ENCODE peak calls at places on chromosomes 12 and 14, in six cellular contexts. T, S, H, E, U and Z are unnamed samples.

GRCh38 chr14:103402700-103403099 is 17.5 kb downstream of the MARK3 start:
- DNase-seq in T (no peak), S (peak), H (no peak), E (peak), U (no peak), Z (peak)

GRCh38 chr12:8038659-8039114 is 6.2 kb downstream of the FOXJ2 start:
- DNase-seq in T (no peak), S (peak), H (peak), E (peak), U (peak), Z (no peak)

GRCh38 chr14:71725802-71726638 is 206.2 kb upstream of the RGS6 start:
- DNase-seq in T (no peak), S (peak), H (peak), E (no peak), U (peak), Z (no peak)

GRCh38 chr12:82730832-82731497 is 44.3 kb downstream of the TMTC2 start:
- DNase-seq in T (no peak), S (no peak), H (no peak), E (no peak), U (no peak), Z (no peak)

GRCh38 chr14:103694572-103695026 is 20.7 kb downstream of the XRCC3 start:
- DNase-seq in T (no peak), S (no peak), H (no peak), E (peak), U (no peak), Z (no peak)

GRCh38 chr14:94474581-94475031 is 1.4 kb downstream of the SERPINA9 start:
- DNase-seq in T (no peak), S (peak), H (peak), E (peak), U (no peak), Z (no peak)

GRCh38 chr12:97886548-97887176 is 424.1 kb downstream of the RMST start:
- DNase-seq in T (no peak), S (no peak), H (no peak), E (no peak), U (no peak), Z (no peak)

GRCh38 chr12:39102474-39103209 is 197.3 kb upstream of the CPNE8 start:
- DNase-seq in T (no peak), S (no peak), H (peak), E (no peak), U (no peak), Z (no peak)

GRCh38 chr12:26906704-26907103 is 31.1 kb downstream of the INTS13 start:
- DNase-seq in T (no peak), S (no peak), H (no peak), E (no peak), U (no peak), Z (peak)

GRCh38 chr12:22042981-22043669 is 2.9 kb upstream of the CMAS start:
- DNase-seq in T (no peak), S (peak), H (no peak), E (no peak), U (no peak), Z (no peak)

GRCh38 chr14:50299585-50299984 is 12.4 kb downstream of the L2HGDH start:
- DNase-seq in T (no peak), S (no peak), H (no peak), E (peak), U (no peak), Z (no peak)

GRCh38 chr12:67592228-67593011 is 56.1 kb upstream of the DYRK2 start:
- DNase-seq in T (no peak), S (peak), H (peak), E (no peak), U (peak), Z (no peak)

GRCh38 chr14:20820063-20820904 is 17.6 kb upstream of the RNASE1 start:
- DNase-seq in T (no peak), S (no peak), H (no peak), E (peak), U (no peak), Z (no peak)

GRCh38 chr12:57435288-57435687 is 704 bp downstream of the INHBC start:
- DNase-seq in T (no peak), S (no peak), H (no peak), E (no peak), U (no peak), Z (no peak)

GRCh38 chr12:130639759-130640158 is 76.3 kb downstream of the RIMBP2 start:
- DNase-seq in T (no peak), S (no peak), H (peak), E (no peak), U (no peak), Z (no peak)

GRCh38 chr12:27780612-27781408 is 774 bp upstream of the MANSC4 start:
- DNase-seq in T (peak), S (peak), H (peak), E (peak), U (peak), Z (peak)

GRCh38 chr12:109449845-109450532 is 27.1 kb downstream of the KCTD10 start:
- DNase-seq in T (no peak), S (no peak), H (no peak), E (peak), U (no peak), Z (no peak)